ENCODE peak calls at places on chromosomes 1 and 21, in four cellular contexts. C is GM23248, D is fibroblast of mammary gland, Q is body of pancreas. X is an unnamed sample.

GRCh38 chr21:45149021-45149420 is 74.6 kb downstream of the ADARB1 start:
- DNase-seq in C (no peak), D (no peak), Q (no peak), X (no peak)

GRCh38 chr1:24317081-24317480 is 2.1 kb upstream of the GRHL3 start:
- DNase-seq in C (no peak), D (no peak), Q (no peak), X (no peak)

GRCh38 chr1:115865704-115866380 is 24.9 kb upstream of the NHLH2 start:
- DNase-seq in C (peak), D (no peak), Q (no peak), X (no peak)

GRCh38 chr1:3063379-3064295 is 5.4 kb upstream of the PRDM16 start:
- DNase-seq in C (no peak), D (no peak), Q (no peak), X (no peak)

GRCh38 chr1:166089804-166090203 is 77.0 kb downstream of the FAM78B start:
- DNase-seq in C (no peak), D (no peak), Q (no peak), X (no peak)

GRCh38 chr1:86504895-86505625 is 36.3 kb downstream of the CLCA1 start:
- DNase-seq in C (peak), D (peak), Q (no peak), X (peak)

GRCh38 chr1:243745361-243745760 is 104.7 kb downstream of the AKT3 start:
- DNase-seq in C (peak), D (peak), Q (no peak), X (peak)

GRCh38 chr21:14353712-14354111 is 29.2 kb downstream of the HSPA13 start:
- DNase-seq in C (no peak), D (no peak), Q (no peak), X (no peak)

GRCh38 chr1:153968400-153968799 is 698 bp downstream of the CREB3L4 start:
- DNase-seq in C (no peak), D (no peak), Q (no peak), X (no peak)

GRCh38 chr1:113945329-113945728 is 16.2 kb downstream of the HIPK1 start:
- DNase-seq in C (no peak), D (no peak), Q (no peak), X (no peak)
- H3K4me3 ChIP-seq in C (no peak), D (no peak), Q (no peak), X (no peak)

GRCh38 chr1:45542591-45542990 is 8.0 kb upstream of the AKR1A1 start:
- DNase-seq in C (no peak), D (no peak), Q (peak), X (no peak)
- H3K4me3 ChIP-seq in C (no peak), D (no peak), Q (no peak), X (no peak)

GRCh38 chr1:27361044-27361402 is 5.7 kb downstream of the MAP3K6 start:
- DNase-seq in C (no peak), D (no peak), Q (no peak), X (no peak)

GRCh38 chr1:27361553-27361952 is 5.2 kb downstream of the MAP3K6 start:
- DNase-seq in C (no peak), D (no peak), Q (no peak), X (no peak)

GRCh38 chr1:27358928-27359313 is 7.8 kb downstream of the MAP3K6 start:
- DNase-seq in C (no peak), D (no peak), Q (no peak), X (no peak)

GRCh38 chr1:27359822-27360158 is 7.0 kb downstream of the MAP3K6 start:
- DNase-seq in C (no peak), D (no peak), Q (no peak), X (no peak)

GRCh38 chr1:27360159-27361043 is 6.4 kb downstream of the MAP3K6 start:
- DNase-seq in C (no peak), D (no peak), Q (peak), X (no peak)
- H3K4me3 ChIP-seq in C (no peak), D (no peak), Q (no peak), X (no peak)

DNA sequence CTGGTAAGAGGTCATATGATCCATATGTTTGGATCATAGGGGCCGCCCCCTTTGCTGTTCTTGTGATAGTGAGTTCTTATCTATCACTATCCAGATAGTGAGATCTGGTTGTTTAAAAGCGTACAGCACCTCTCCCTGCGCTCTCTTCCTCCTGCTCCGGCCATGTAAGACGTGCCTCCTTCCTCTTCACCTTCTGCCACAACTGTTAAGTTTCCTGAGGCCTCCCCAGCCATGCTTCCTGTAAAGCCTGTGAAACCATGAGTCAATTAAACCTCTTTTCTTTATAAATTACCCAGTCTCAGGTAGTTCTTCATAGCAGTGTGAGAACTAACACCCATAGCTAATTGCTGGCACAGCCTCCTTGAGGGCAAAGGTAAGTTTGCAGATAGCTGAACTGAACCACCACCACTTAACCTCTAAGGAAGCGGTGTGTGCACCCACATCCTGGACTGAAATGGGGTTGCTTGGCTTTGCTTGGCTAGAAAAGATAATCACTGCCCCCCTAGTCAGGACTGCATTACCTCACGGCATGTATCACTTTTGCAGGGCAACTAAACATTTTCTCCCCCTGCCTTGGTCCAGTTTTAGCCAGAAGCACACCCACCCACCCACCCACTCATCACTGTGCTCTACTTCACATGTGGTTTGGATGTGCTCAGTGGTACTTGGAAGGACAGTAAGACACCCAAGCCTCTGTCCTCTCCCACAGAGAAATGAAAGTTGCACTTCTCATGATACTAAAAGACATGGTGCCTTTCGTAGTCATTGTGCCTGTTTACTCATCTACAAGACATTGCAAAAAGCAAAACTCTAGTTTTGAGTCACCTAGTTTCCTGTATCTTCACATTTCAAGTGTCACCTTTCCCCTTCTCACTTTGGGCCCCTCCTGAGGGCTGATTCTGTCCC is 23.1 kb upstream of the PTAFR start:
- DNase-seq in C (no peak), D (no peak), Q (no peak), X (no peak)
- H3K4me3 ChIP-seq in C (no peak), D (no peak), Q (no peak), X (no peak)

GRCh38 chr1:221439734-221440436 is 302.0 kb downstream of the DUSP10 start:
- DNase-seq in C (peak), D (peak), Q (peak), X (peak)

GRCh38 chr1:221442056-221442455 is 299.8 kb downstream of the DUSP10 start:
- DNase-seq in C (no peak), D (no peak), Q (no peak), X (no peak)

GRCh38 chr1:221437924-221438323 is 304.0 kb downstream of the DUSP10 start:
- DNase-seq in C (peak), D (peak), Q (no peak), X (peak)

GRCh38 chr1:221439008-221439733 is 302.7 kb downstream of the DUSP10 start:
- DNase-seq in C (peak), D (peak), Q (no peak), X (peak)

DNA sequence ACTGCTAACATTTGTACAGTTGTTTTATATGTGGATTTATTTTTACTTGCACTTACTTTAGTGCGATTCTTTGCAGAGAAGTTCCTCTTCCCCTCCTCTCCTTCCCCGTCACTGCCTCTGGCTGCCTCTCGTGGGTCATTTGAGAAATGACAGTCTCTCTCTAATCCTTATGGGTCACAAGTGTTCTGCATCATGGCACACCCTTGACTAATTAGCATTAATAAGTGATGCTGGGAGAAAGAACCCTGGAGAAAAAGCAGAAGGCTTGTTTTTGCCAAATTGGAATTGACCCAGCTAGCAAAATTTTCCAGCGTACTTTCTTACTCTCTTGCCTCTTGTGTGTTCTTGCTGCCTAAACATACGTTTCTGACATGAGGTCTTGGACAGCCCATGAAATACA is 301.2 kb downstream of the DUSP10 start:
- DNase-seq in C (peak), D (peak), Q (no peak), X (peak)
- H3K4me3 ChIP-seq in C (peak), D (no peak), Q (no peak), X (no peak)

DNA sequence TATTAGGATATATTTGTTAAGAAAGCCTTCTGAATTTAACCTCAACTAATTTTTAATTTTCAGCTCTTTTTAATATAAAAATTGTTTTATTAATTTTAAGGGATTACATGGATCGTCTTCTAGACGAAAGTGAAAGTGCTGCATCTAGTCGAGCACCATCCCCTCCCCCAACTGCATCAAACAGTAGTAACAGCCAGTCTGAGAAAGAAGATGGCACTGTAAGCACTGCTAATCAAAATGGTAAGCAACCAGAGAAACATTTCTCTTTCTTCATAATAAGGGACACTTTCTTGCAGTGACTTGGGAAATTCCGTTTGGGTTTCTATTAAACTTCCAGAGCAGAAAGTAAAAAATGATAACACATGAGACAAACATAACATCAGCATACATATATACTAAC is 56.9 kb downstream of the MIER1 start:
- DNase-seq in C (peak), D (peak), Q (no peak), X (peak)
- H3K4me3 ChIP-seq in C (peak), D (peak), Q (no peak), X (peak)

GRCh38 chr1:110872745-110873435 is at the start of gene CD53:
- DNase-seq in C (no peak), D (no peak), Q (peak), X (no peak)
- H3K4me3 ChIP-seq in C (no peak), D (no peak), Q (no peak), X (no peak)

GRCh38 chr1:200888349-200888838 is 6.3 kb upstream of the INAVA start:
- DNase-seq in C (no peak), D (no peak), Q (no peak), X (peak)
- H3K4me3 ChIP-seq in C (no peak), D (no peak), Q (no peak), X (no peak)